ENCODE peak calls at places on chromosome 1, in five cellular contexts. One of them, this sample, is unnamed.

GRCh38 chr1:82464362-82464931 is 663.7 kb downstream of the ADGRL2 start:
- DNase-seq in GM13977: no peak
- DNase-seq in ovary: peak; percentile 59
- DNase-seq in MM.1S: no peak
- DNase-seq in fibroblast of pulmonary artery: peak; percentile 17
- DNase-seq in this sample: no peak

GRCh38 chr1:43452789-43453441 is 816 bp downstream of the HYI start:
- DNase-seq in GM13977: no peak
- DNase-seq in ovary: no peak
- DNase-seq in MM.1S: no peak
- DNase-seq in fibroblast of pulmonary artery: peak; percentile 70
- DNase-seq in this sample: no peak

GRCh38 chr1:113659010-113659409 is 100.3 kb downstream of the PHTF1 start:
- DNase-seq in GM13977: no peak
- DNase-seq in ovary: no peak
- DNase-seq in MM.1S: no peak
- DNase-seq in fibroblast of pulmonary artery: no peak
- DNase-seq in this sample: no peak

GRCh38 chr1:204258213-204259115 is 44.7 kb upstream of the GOLT1A start:
- DNase-seq in GM13977: peak; percentile 68
- DNase-seq in ovary: peak; percentile 63
- DNase-seq in MM.1S: peak; percentile 46
- DNase-seq in fibroblast of pulmonary artery: peak; percentile 70
- DNase-seq in this sample: peak; percentile 28

GRCh38 chr1:161706483-161707347 is at the start of gene FCRLA:
- DNase-seq in GM13977: peak; percentile 59
- DNase-seq in ovary: no peak
- DNase-seq in MM.1S: peak; percentile 58
- DNase-seq in fibroblast of pulmonary artery: peak; percentile 89
- DNase-seq in this sample: peak; percentile 94

GRCh38 chr1:186864296-186864695 is 35.5 kb downstream of the PLA2G4A start:
- DNase-seq in GM13977: no peak
- DNase-seq in ovary: no peak
- DNase-seq in MM.1S: no peak
- DNase-seq in fibroblast of pulmonary artery: no peak
- DNase-seq in this sample: no peak

GRCh38 chr1:17529381-17529780 is 10.1 kb upstream of the ARHGEF10L start:
- DNase-seq in GM13977: no peak
- DNase-seq in ovary: no peak
- DNase-seq in MM.1S: no peak
- DNase-seq in fibroblast of pulmonary artery: no peak
- DNase-seq in this sample: no peak

GRCh38 chr1:3975903-3976630 is 76.0 kb upstream of the C1orf174 start:
- DNase-seq in GM13977: no peak
- DNase-seq in ovary: no peak
- DNase-seq in MM.1S: no peak
- DNase-seq in fibroblast of pulmonary artery: no peak
- DNase-seq in this sample: no peak

GRCh38 chr1:209643295-209644020 is 8.8 kb downstream of the LAMB3 start:
- DNase-seq in GM13977: no peak
- DNase-seq in ovary: peak; percentile 81
- DNase-seq in MM.1S: no peak
- DNase-seq in fibroblast of pulmonary artery: peak; percentile 61
- DNase-seq in this sample: no peak

GRCh38 chr1:111561328-111561727 is 57.9 kb upstream of the ADORA3 start:
- DNase-seq in GM13977: no peak
- DNase-seq in ovary: no peak
- DNase-seq in MM.1S: no peak
- DNase-seq in fibroblast of pulmonary artery: no peak
- DNase-seq in this sample: no peak

GRCh38 chr1:94741510-94741909 is 78.6 kb upstream of the SLC44A3 start:
- DNase-seq in GM13977: no peak
- DNase-seq in ovary: no peak
- DNase-seq in MM.1S: no peak
- DNase-seq in fibroblast of pulmonary artery: no peak
- DNase-seq in this sample: no peak

GRCh38 chr1:79355073-79355472 is 348.5 kb upstream of the ADGRL4 start:
- DNase-seq in GM13977: no peak
- DNase-seq in ovary: no peak
- DNase-seq in MM.1S: no peak
- DNase-seq in fibroblast of pulmonary artery: peak; percentile 58
- DNase-seq in this sample: no peak

GRCh38 chr1:237861944-237862343 is 28.8 kb downstream of the ZP4 start:
- DNase-seq in GM13977: no peak
- DNase-seq in ovary: no peak
- DNase-seq in MM.1S: no peak
- DNase-seq in fibroblast of pulmonary artery: no peak
- DNase-seq in this sample: no peak

GRCh38 chr1:152166966-152167365 is 7.9 kb upstream of the RPTN start:
- DNase-seq in GM13977: no peak
- DNase-seq in ovary: no peak
- DNase-seq in MM.1S: no peak
- DNase-seq in fibroblast of pulmonary artery: no peak
- DNase-seq in this sample: no peak

GRCh38 chr1:26358411-26359384 is 4.8 kb upstream of the CRYBG2 start:
- DNase-seq in GM13977: no peak
- DNase-seq in ovary: no peak
- DNase-seq in MM.1S: peak; percentile 21
- DNase-seq in fibroblast of pulmonary artery: no peak
- DNase-seq in this sample: peak; percentile 26

GRCh38 chr1:26361605-26362122 is 7.7 kb upstream of the CRYBG2 start:
- DNase-seq in GM13977: no peak
- DNase-seq in ovary: no peak
- DNase-seq in MM.1S: no peak
- DNase-seq in fibroblast of pulmonary artery: no peak
- DNase-seq in this sample: no peak

GRCh38 chr1:26360807-26361604 is 7.1 kb upstream of the CRYBG2 start:
- DNase-seq in GM13977: no peak
- DNase-seq in ovary: no peak
- DNase-seq in MM.1S: no peak
- DNase-seq in fibroblast of pulmonary artery: no peak
- DNase-seq in this sample: no peak

GRCh38 chr1:26362331-26362730 is 8.4 kb upstream of the CRYBG2 start:
- DNase-seq in GM13977: no peak
- DNase-seq in ovary: no peak
- DNase-seq in MM.1S: no peak
- DNase-seq in fibroblast of pulmonary artery: no peak
- DNase-seq in this sample: no peak

GRCh38 chr1:26360051-26360806 is 6.3 kb upstream of the CRYBG2 start:
- DNase-seq in GM13977: peak; percentile 78
- DNase-seq in ovary: no peak
- DNase-seq in MM.1S: no peak
- DNase-seq in fibroblast of pulmonary artery: no peak
- DNase-seq in this sample: no peak
- TF ChIP-seq CTCF in GM13977: no peak
- TF ChIP-seq CTCF in ovary: no peak
- TF ChIP-seq CTCF in MM.1S: no peak
- TF ChIP-seq CTCF in fibroblast of pulmonary artery: no peak
- TF ChIP-seq CTCF in this sample: no peak

DNA sequence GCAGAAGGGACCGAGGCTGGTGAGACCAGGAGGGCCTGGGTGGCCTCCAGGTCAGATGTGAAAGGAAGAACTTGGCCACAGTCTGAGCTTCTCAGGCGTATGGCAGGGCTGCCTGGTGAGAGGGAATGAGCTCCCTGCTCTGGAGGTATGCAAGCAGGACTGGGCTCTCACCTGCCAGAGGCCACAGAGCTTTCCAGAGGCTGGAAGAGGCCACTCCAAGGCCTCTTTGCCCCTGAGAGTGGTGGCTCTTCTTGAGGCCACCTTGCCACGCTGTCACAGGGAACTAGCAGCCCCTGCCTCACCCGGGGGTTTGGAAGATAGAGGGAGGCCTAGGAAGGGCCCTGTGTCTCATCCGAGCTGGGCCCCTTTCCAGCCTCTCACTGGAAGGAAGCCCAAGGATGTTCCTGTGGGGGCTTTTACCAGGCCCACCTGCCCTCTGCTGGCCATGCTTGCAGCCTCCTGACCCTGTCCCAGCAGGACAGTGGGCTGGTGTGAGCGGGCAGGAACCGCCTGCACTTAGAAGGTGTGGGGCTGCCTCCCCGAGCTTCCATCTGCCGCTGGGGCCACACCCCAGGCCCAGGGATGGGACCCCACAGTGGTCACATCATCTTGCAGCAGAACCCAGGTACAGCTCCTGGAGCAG is 10.0 kb downstream of the PCSK9 start:
- DNase-seq in GM13977: no peak
- DNase-seq in ovary: no peak
- DNase-seq in MM.1S: no peak
- DNase-seq in fibroblast of pulmonary artery: no peak
- DNase-seq in this sample: no peak
- TF ChIP-seq CTCF in GM13977: no peak
- TF ChIP-seq CTCF in ovary: no peak
- TF ChIP-seq CTCF in MM.1S: no peak
- TF ChIP-seq CTCF in fibroblast of pulmonary artery: no peak
- TF ChIP-seq CTCF in this sample: no peak

GRCh38 chr1:167362638-167363037 is 142.0 kb downstream of the POU2F1 start:
- DNase-seq in GM13977: no peak
- DNase-seq in ovary: no peak
- DNase-seq in MM.1S: no peak
- DNase-seq in fibroblast of pulmonary artery: no peak
- DNase-seq in this sample: peak; percentile 39

GRCh38 chr1:167367705-167368104 is 147.0 kb downstream of the POU2F1 start:
- DNase-seq in GM13977: no peak
- DNase-seq in ovary: no peak
- DNase-seq in MM.1S: no peak
- DNase-seq in fibroblast of pulmonary artery: no peak
- DNase-seq in this sample: no peak

GRCh38 chr1:167369933-167370332 is 148.4 kb downstream of the CD247 start:
- DNase-seq in GM13977: no peak
- DNase-seq in ovary: no peak
- DNase-seq in MM.1S: no peak
- DNase-seq in fibroblast of pulmonary artery: no peak
- DNase-seq in this sample: no peak

GRCh38 chr1:167360120-167360519 is 139.4 kb downstream of the POU2F1 start:
- DNase-seq in GM13977: no peak
- DNase-seq in ovary: no peak
- DNase-seq in MM.1S: no peak
- DNase-seq in fibroblast of pulmonary artery: no peak
- DNase-seq in this sample: no peak

DNA sequence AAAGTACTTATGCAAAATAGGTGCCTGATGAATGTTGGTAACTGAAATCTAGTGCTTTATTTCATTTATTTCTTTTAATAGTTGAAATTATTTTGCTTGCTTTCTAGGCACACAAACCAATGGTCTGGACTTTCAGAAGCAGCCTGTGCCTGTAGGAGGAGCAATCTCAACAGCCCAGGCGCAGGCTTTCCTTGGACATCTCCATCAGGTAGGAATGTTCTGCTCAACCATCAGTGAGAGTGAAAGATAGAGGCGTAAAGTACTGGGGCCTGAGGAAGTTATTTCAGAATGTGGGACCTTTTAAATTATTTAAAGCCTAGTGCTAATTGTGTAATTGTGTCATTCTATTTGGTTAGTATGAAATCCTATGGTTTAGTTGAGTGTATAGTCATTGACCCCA is 144.7 kb downstream of the POU2F1 start:
- DNase-seq in GM13977: no peak
- DNase-seq in ovary: no peak
- DNase-seq in MM.1S: no peak
- DNase-seq in fibroblast of pulmonary artery: no peak
- DNase-seq in this sample: no peak
- TF ChIP-seq CTCF in GM13977: no peak
- TF ChIP-seq CTCF in ovary: no peak
- TF ChIP-seq CTCF in MM.1S: no peak
- TF ChIP-seq CTCF in fibroblast of pulmonary artery: no peak
- TF ChIP-seq CTCF in this sample: peak; percentile 30

GRCh38 chr1:167052389-167052788 is 37.8 kb downstream of the GPA33 start:
- DNase-seq in GM13977: no peak
- DNase-seq in ovary: no peak
- DNase-seq in MM.1S: no peak
- DNase-seq in fibroblast of pulmonary artery: peak; percentile 4
- DNase-seq in this sample: peak; percentile 24
- TF ChIP-seq CTCF in GM13977: peak; percentile 38
- TF ChIP-seq CTCF in ovary: no peak
- TF ChIP-seq CTCF in MM.1S: peak; percentile 36
- TF ChIP-seq CTCF in fibroblast of pulmonary artery: peak; percentile 53
- TF ChIP-seq CTCF in this sample: peak; percentile 67

DNA sequence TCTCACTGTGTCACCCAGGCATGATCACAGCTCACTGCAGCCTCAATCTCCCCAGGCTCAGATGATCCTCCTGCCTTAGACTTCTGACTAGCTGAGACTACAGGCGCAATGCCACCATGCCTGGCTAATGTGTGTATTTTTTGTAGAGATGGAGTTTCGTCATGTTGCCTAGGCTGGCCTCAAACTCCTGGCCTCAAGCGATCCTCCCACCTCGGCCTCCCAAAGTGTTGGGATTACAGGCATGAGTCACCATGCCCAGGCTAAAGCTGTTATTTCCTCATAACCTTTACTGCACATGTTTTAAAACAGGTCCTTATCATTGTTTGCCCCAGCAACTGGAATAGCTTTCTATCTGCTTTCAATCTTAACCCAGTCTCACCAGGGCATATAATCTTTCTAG is 2.9 kb downstream of the SARS1 start:
- DNase-seq in GM13977: no peak
- DNase-seq in ovary: no peak
- DNase-seq in MM.1S: no peak
- DNase-seq in fibroblast of pulmonary artery: no peak
- DNase-seq in this sample: no peak
- TF ChIP-seq CTCF in GM13977: no peak
- TF ChIP-seq CTCF in ovary: no peak
- TF ChIP-seq CTCF in MM.1S: no peak
- TF ChIP-seq CTCF in fibroblast of pulmonary artery: no peak
- TF ChIP-seq CTCF in this sample: no peak

This sample was measured in OCI-LY7.